ENCODE peak calls at places on chromosomes 13 and 19, in ten cellular contexts. J, O, S, I, A, Q, T, U, K and V are unnamed samples.

GRCh38 chr13:76837811-76838210 is 48.4 kb downstream of the KCTD12 start:
- DNase-seq in J (no peak), O (no peak), S (no peak), I (no peak), A (no peak), Q (no peak), T (no peak), U (no peak), K (no peak), V (no peak)

GRCh38 chr19:38319421-38320258 is at the start of gene KCNK6:
- DNase-seq in J (no peak), O (no peak), S (no peak), I (no peak), A (peak), Q (no peak), T (peak), U (no peak), K (peak), V (peak)

GRCh38 chr13:43242040-43242439 is 218.7 kb downstream of the DNAJC15 start:
- DNase-seq in J (no peak), O (no peak), S (no peak), I (no peak), A (no peak), Q (no peak), T (no peak), U (no peak), K (no peak), V (no peak)

GRCh38 chr19:41500443-41500842 is 57.5 kb downstream of the ERICH4 start:
- DNase-seq in J (no peak), O (no peak), S (no peak), I (no peak), A (no peak), Q (no peak), T (no peak), U (no peak), K (no peak), V (no peak)

GRCh38 chr13:95509521-95510315 is 42.8 kb upstream of the CLDN10 start:
- DNase-seq in J (no peak), O (no peak), S (no peak), I (no peak), A (no peak), Q (no peak), T (no peak), U (no peak), K (no peak), V (no peak)

GRCh38 chr13:77084755-77085154 is 57.8 kb upstream of the FBXL3 start:
- DNase-seq in J (no peak), O (no peak), S (no peak), I (no peak), A (no peak), Q (no peak), T (no peak), U (no peak), K (no peak), V (no peak)

GRCh38 chr13:48790996-48791395 is 137.3 kb downstream of the CYSLTR2 start:
- DNase-seq in J (no peak), O (no peak), S (no peak), I (no peak), A (no peak), Q (no peak), T (no peak), U (no peak), K (no peak), V (no peak)

GRCh38 chr13:106967391-106967790 is 399.5 kb upstream of the ARGLU1 start:
- DNase-seq in J (no peak), O (no peak), S (no peak), I (no peak), A (no peak), Q (no peak), T (no peak), U (no peak), K (no peak), V (no peak)

GRCh38 chr13:105341256-105341655 is 1194.2 kb downstream of the EFNB2 start:
- DNase-seq in J (no peak), O (no peak), S (no peak), I (no peak), A (no peak), Q (no peak), T (no peak), U (no peak), K (no peak), V (no peak)

GRCh38 chr19:7645159-7645558 is 8.2 kb downstream of the STXBP2 start:
- DNase-seq in J (no peak), O (no peak), S (no peak), I (no peak), A (no peak), Q (no peak), T (no peak), U (no peak), K (no peak), V (no peak)

GRCh38 chr19:39296906-39297305 is 699 bp downstream of the IFNL1 start:
- DNase-seq in J (peak), O (no peak), S (no peak), I (no peak), A (no peak), Q (no peak), T (no peak), U (no peak), K (no peak), V (no peak)

GRCh38 chr13:85590231-85590931 is 208.8 kb downstream of the SLITRK6 start:
- DNase-seq in J (no peak), O (no peak), S (no peak), I (no peak), A (no peak), Q (no peak), T (no peak), U (no peak), K (no peak), V (no peak)

GRCh38 chr19:13044160-13044853 is 49.0 kb downstream of the NFIX start:
- DNase-seq in J (no peak), O (peak), S (no peak), I (no peak), A (no peak), Q (no peak), T (no peak), U (no peak), K (no peak), V (no peak)

GRCh38 chr13:87674143-87674772 is 3.1 kb downstream of the SLITRK5 start:
- DNase-seq in J (peak), O (no peak), S (no peak), I (no peak), A (no peak), Q (no peak), T (no peak), U (peak), K (no peak), V (no peak)

GRCh38 chr13:71772376-71772775 is 94.6 kb downstream of the DACH1 start:
- DNase-seq in J (no peak), O (no peak), S (no peak), I (no peak), A (no peak), Q (no peak), T (no peak), U (no peak), K (no peak), V (no peak)

GRCh38 chr19:6066661-6067646 is 43.3 kb downstream of the RFX2 start:
- DNase-seq in J (peak), O (peak), S (peak), I (no peak), A (no peak), Q (no peak), T (peak), U (peak), K (peak), V (no peak)

GRCh38 chr19:53980553-53981407 is 10.7 kb upstream of the CACNG6 start:
- DNase-seq in J (no peak), O (no peak), S (no peak), I (no peak), A (no peak), Q (no peak), T (no peak), U (peak), K (no peak), V (no peak)

GRCh38 chr19:16363133-16363851 is 38.7 kb downstream of the KLF2 start:
- DNase-seq in J (peak), O (no peak), S (no peak), I (no peak), A (no peak), Q (no peak), T (peak), U (no peak), K (no peak), V (no peak)